ENCODE peak calls at places on chromosomes 3 and 15, in seven cellular contexts. C is IMR-90, E is H1, K is mesendoderm, M is H9, I is mesenchymal stem cell, A is trophoblast cell. U is an unnamed sample.

GRCh38 chr15:81411056-81411455 is 37.0 kb upstream of the TMC3 start:
- DNase-seq in C (no peak), E (no peak), K (peak), M (peak), I (no peak), A (no peak), U (no peak)

GRCh38 chr3:48851407-48851806 is 3.7 kb upstream of the PRKAR2A start:
- DNase-seq in C (peak), E (no peak), K (peak), M (no peak), I (peak), A (peak), U (peak)

GRCh38 chr3:132004571-132004970 is 30.2 kb downstream of the CPNE4 start:
- DNase-seq in C (no peak), E (no peak), K (no peak), M (no peak), I (no peak), A (no peak), U (no peak)

GRCh38 chr15:38895326-38896282 is 331.0 kb upstream of the RASGRP1 start:
- DNase-seq in C (peak), E (no peak), K (no peak), M (no peak), I (peak), A (no peak), U (no peak)

GRCh38 chr15:71116942-71117341 is 1.7 kb downstream of the THSD4 start:
- DNase-seq in C (no peak), E (no peak), K (no peak), M (no peak), I (no peak), A (no peak), U (no peak)

GRCh38 chr3:4994823-4995499 is 15.7 kb downstream of the BHLHE40 start:
- DNase-seq in C (peak), E (no peak), K (peak), M (no peak), I (peak), A (peak), U (no peak)

GRCh38 chr3:8962226-8962861 is 928 bp downstream of the RAD18 start:
- DNase-seq in C (peak), E (no peak), K (no peak), M (no peak), I (peak), A (no peak), U (no peak)

GRCh38 chr3:45962033-45962432 is 18.8 kb downstream of the CXCR6 start:
- DNase-seq in C (no peak), E (no peak), K (no peak), M (no peak), I (no peak), A (peak), U (no peak)

GRCh38 chr3:174822320-174822719 is 36.8 kb upstream of the NAALADL2 start:
- DNase-seq in C (no peak), E (no peak), K (no peak), M (no peak), I (no peak), A (no peak), U (no peak)

GRCh38 chr15:57541271-57541670 is 50.4 kb upstream of the MYZAP start:
- DNase-seq in C (no peak), E (no peak), K (no peak), M (no peak), I (no peak), A (no peak), U (no peak)

GRCh38 chr15:63221346-63221745 is 31.9 kb downstream of the RAB8B start:
- DNase-seq in C (peak), E (no peak), K (no peak), M (no peak), I (no peak), A (peak), U (no peak)

GRCh38 chr3:178465260-178466180 is 70.7 kb upstream of the KCNMB2 start:
- DNase-seq in C (no peak), E (no peak), K (no peak), M (no peak), I (no peak), A (no peak), U (no peak)

GRCh38 chr3:116288480-116288879 is 156.8 kb downstream of the LSAMP start:
- DNase-seq in C (peak), E (no peak), K (no peak), M (no peak), I (no peak), A (no peak), U (no peak)

GRCh38 chr15:90347666-90348065 is 4.4 kb upstream of the ZNF774 start:
- DNase-seq in C (peak), E (no peak), K (no peak), M (no peak), I (peak), A (peak), U (no peak)

GRCh38 chr3:127964053-127964452 is 49.0 kb downstream of the KBTBD12 start:
- DNase-seq in C (peak), E (no peak), K (no peak), M (no peak), I (peak), A (no peak), U (no peak)

GRCh38 chr3:43923101-43923979 is 232.6 kb downstream of the ABHD5 start:
- DNase-seq in C (no peak), E (no peak), K (no peak), M (no peak), I (no peak), A (no peak), U (no peak)

GRCh38 chr3:127682576-127682975 is 9.8 kb downstream of the ABTB1 start:
- DNase-seq in C (no peak), E (no peak), K (peak), M (peak), I (no peak), A (no peak), U (no peak)

GRCh38 chr3:170692720-170693119 is 106.8 kb upstream of the SLC7A14 start:
- DNase-seq in C (peak), E (no peak), K (no peak), M (no peak), I (no peak), A (no peak), U (no peak)

GRCh38 chr3:146873748-146874147 is 268.6 kb upstream of the PLSCR5 start:
- DNase-seq in C (no peak), E (no peak), K (no peak), M (no peak), I (no peak), A (no peak), U (no peak)

GRCh38 chr3:182284793-182285192 is 508.5 kb upstream of the ATP11B start:
- DNase-seq in C (no peak), E (peak), K (peak), M (peak), I (no peak), A (no peak), U (no peak)

GRCh38 chr3:155302476-155302875 is 9.0 kb upstream of the STRIT1 start:
- DNase-seq in C (peak), E (no peak), K (no peak), M (no peak), I (peak), A (no peak), U (no peak)

GRCh38 chr3:8581373-8581772 is 63.2 kb downstream of the SSUH2 start:
- DNase-seq in C (no peak), E (no peak), K (no peak), M (no peak), I (no peak), A (peak), U (no peak)

GRCh38 chr3:46378426-46378942 is 7.7 kb downstream of the CCR5 start:
- DNase-seq in C (peak), E (peak), K (peak), M (peak), I (peak), A (peak), U (peak)

GRCh38 chr3:134052370-134052769 is 22.6 kb upstream of the SLCO2A1 start:
- DNase-seq in C (no peak), E (no peak), K (no peak), M (no peak), I (no peak), A (no peak), U (no peak)

GRCh38 chr15:88605507-88606436 is 15.4 kb upstream of the AEN start:
- DNase-seq in C (peak), E (no peak), K (peak), M (peak), I (peak), A (peak), U (peak)

GRCh38 chr3:195512798-195513345 is 30.3 kb downstream of the PPP1R2 start:
- DNase-seq in C (no peak), E (no peak), K (no peak), M (no peak), I (peak), A (peak), U (no peak)

GRCh38 chr3:52527039-52527731 is 6.5 kb downstream of the NT5DC2 start:
- DNase-seq in C (no peak), E (no peak), K (no peak), M (no peak), I (peak), A (peak), U (no peak)

GRCh38 chr15:34049096-34049495 is 10.1 kb upstream of the AVEN start:
- DNase-seq in C (peak), E (no peak), K (peak), M (no peak), I (peak), A (peak), U (no peak)

GRCh38 chr3:54046677-54047214 is 75.6 kb upstream of the CACNA2D3 start:
- DNase-seq in C (no peak), E (no peak), K (no peak), M (no peak), I (no peak), A (no peak), U (no peak)

GRCh38 chr15:74530771-74531143 is 10.3 kb upstream of the ARID3B start:
- DNase-seq in C (no peak), E (no peak), K (no peak), M (peak), I (no peak), A (no peak), U (no peak)

GRCh38 chr3:166788936-166789335 is 591.2 kb downstream of the ZBBX start:
- DNase-seq in C (no peak), E (no peak), K (no peak), M (no peak), I (no peak), A (no peak), U (no peak)

GRCh38 chr3:60392501-60392900 is 858.8 kb downstream of the FHIT start:
- DNase-seq in C (no peak), E (no peak), K (no peak), M (no peak), I (no peak), A (peak), U (no peak)

GRCh38 chr15:69474846-69475455 is 22.3 kb downstream of the RPLP1 start:
- DNase-seq in C (peak), E (no peak), K (peak), M (no peak), I (peak), A (peak), U (no peak)

GRCh38 chr3:190306513-190307163 is 15.6 kb downstream of the CLDN1 start:
- DNase-seq in C (peak), E (no peak), K (no peak), M (no peak), I (peak), A (peak), U (no peak)

GRCh38 chr3:72485649-72486048 is 362.6 kb downstream of the SHQ1 start:
- DNase-seq in C (peak), E (no peak), K (no peak), M (no peak), I (peak), A (no peak), U (no peak)

GRCh38 chr3:195106418-195106906 is 164.5 kb downstream of the XXYLT1 start:
- DNase-seq in C (peak), E (no peak), K (peak), M (peak), I (peak), A (peak), U (peak)

GRCh38 chr3:153614563-153614962 is 452.5 kb downstream of the RAP2B start:
- DNase-seq in C (peak), E (no peak), K (no peak), M (no peak), I (peak), A (peak), U (no peak)

GRCh38 chr15:69983696-69984265 is 113.9 kb downstream of the TLE3 start:
- DNase-seq in C (no peak), E (no peak), K (no peak), M (no peak), I (no peak), A (peak), U (no peak)

GRCh38 chr3:95595416-95596075 is 1218.8 kb upstream of the EPHA6 start:
- DNase-seq in C (no peak), E (no peak), K (no peak), M (no peak), I (no peak), A (no peak), U (no peak)
- H4K8ac ChIP-seq in C (no peak), E (no peak), K (no peak), M (no peak), I (no peak), A (no peak), U (no peak)

GRCh38 chr3:160577551-160578195 is 12.3 kb upstream of the KPNA4 start:
- DNase-seq in C (peak), E (no peak), K (peak), M (no peak), I (no peak), A (no peak), U (no peak)
- H4K8ac ChIP-seq in C (no peak), E (no peak), K (no peak), M (no peak), I (no peak), A (no peak), U (no peak)

DNA sequence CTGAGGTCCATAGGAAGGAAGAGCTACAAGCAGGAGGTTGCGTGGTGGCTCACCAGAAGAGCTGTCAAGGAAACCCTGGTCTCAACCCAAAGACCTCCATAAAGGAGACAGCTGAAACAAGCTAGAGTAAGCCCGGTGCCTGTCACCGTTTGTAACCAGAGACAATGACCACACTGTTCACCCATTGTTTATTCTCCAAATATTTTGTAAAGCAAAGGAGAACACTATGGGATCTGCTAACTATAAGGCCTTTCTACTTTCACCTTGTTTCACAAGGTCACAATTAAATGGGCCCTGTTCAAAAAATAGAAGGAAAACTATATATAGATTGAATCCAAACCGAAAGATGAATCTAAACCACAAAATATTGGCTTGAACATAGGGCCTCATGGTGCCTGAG is 128.9 kb upstream of the TPRG1 start:
- DNase-seq in C (no peak), E (no peak), K (no peak), M (no peak), I (no peak), A (no peak), U (no peak)
- H4K8ac ChIP-seq in C (no peak), E (no peak), K (no peak), M (no peak), I (no peak), A (no peak), U (no peak)

DNA sequence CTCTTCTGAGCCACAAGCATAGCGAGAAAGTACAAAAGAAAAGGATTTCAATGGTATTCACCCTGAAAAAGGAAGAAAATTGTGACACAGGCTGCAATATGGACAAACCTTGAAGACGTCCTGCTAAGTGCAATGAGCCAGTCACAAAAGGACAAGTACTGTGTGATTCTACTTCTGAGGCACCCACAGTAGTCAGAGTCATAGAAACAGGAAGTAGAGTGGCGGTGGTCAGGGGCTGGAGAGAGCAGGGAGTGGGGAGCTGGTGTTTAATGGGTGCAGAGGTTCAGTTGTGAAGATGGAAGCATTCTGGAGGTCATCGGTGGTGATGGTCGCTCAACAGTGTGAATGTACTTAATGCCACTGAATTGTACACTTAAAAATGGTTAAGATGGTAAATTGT is 180.5 kb downstream of the APBA2 start:
- DNase-seq in C (no peak), E (no peak), K (no peak), M (no peak), I (no peak), A (no peak), U (no peak)
- H4K8ac ChIP-seq in C (no peak), E (no peak), K (no peak), M (no peak), I (no peak), A (no peak), U (no peak)

DNA sequence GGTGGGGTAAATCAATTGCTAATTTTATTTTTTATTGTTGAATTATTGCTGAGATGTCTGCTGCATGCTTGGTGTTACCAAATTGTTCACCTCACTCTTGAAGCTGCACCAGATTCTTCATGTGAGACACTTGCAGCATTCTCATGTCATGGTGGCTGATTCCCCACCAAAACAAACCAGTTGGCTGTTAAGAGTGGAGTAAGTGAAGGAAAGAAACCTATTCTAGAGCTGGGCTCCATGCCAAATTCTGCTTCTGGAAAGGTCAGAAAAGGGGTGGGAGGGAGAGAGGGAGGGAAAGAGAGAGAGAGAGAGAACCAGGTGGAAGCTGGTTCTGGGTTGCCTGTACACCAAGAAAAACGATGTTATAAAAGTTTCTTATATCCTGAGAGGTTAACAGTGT is 317.5 kb upstream of the THRB start:
- DNase-seq in C (no peak), E (no peak), K (no peak), M (no peak), I (no peak), A (no peak), U (no peak)
- H4K8ac ChIP-seq in C (no peak), E (no peak), K (no peak), M (no peak), I (no peak), A (no peak), U (no peak)

GRCh38 chr3:179809639-179810038 is 156.8 kb downstream of the USP13 start:
- DNase-seq in C (no peak), E (no peak), K (no peak), M (no peak), I (no peak), A (no peak), U (no peak)

GRCh38 chr3:179811321-179812095 is 158.7 kb downstream of the USP13 start:
- DNase-seq in C (peak), E (peak), K (peak), M (peak), I (peak), A (peak), U (peak)

GRCh38 chr3:179806177-179806576 is 153.3 kb downstream of the USP13 start:
- DNase-seq in C (peak), E (no peak), K (no peak), M (no peak), I (no peak), A (no peak), U (no peak)

GRCh38 chr3:179812096-179812382 is 159.2 kb downstream of the USP13 start:
- DNase-seq in C (no peak), E (no peak), K (no peak), M (no peak), I (no peak), A (no peak), U (no peak)

DNA sequence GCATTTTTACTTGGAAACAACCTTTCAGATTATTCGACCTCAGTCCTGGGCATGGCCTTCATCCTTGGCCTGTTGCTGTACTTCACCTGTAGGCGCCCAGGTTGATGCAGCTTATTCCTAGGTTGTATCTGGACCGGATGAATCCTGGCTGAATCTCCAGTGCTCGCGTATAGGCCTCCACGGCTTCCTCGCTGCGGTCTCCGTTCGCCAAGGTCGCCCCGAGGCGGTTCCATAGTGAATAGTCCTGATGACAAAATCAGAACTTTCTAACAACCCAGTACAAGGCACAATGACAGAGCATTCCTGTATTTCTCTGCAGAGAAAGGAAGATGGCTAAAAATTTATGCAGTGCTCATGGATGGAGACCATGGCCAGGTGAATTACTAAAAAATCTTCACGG is 154.7 kb downstream of the USP13 start:
- DNase-seq in C (no peak), E (no peak), K (no peak), M (no peak), I (no peak), A (no peak), U (no peak)
- H4K8ac ChIP-seq in C (no peak), E (no peak), K (no peak), M (no peak), I (no peak), A (no peak), U (no peak)

DNA sequence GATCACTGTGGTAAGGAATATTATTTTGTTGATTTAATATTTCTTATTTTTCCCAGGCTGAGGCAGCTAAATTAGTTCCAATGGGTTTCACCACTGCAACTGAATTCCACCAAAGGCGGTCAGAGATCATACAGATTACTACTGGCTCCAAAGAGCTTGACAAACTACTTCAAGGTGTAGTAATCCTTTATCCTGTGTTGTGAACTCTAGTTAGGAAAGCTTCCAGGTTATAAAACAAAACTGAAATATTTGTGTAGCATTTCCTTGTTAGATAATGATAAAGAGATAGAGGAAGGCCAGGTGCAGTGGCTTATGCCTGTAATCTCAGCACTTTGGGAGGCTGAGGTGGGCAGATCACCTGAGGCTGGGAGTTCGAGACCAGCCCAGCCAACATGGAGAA is 11.1 kb downstream of the RAD51 start:
- DNase-seq in C (no peak), E (no peak), K (no peak), M (no peak), I (no peak), A (peak), U (no peak)
- H4K8ac ChIP-seq in C (no peak), E (no peak), K (no peak), M (no peak), I (no peak), A (no peak), U (no peak)

GRCh38 chr3:42472555-42472954 is 29.9 kb upstream of the VIPR1 start:
- DNase-seq in C (no peak), E (no peak), K (no peak), M (no peak), I (no peak), A (peak), U (no peak)

GRCh38 chr3:42473083-42473932 is 29.1 kb upstream of the VIPR1 start:
- DNase-seq in C (peak), E (no peak), K (no peak), M (no peak), I (peak), A (peak), U (no peak)

GRCh38 chr3:42478830-42479229 is 23.6 kb upstream of the VIPR1 start:
- DNase-seq in C (no peak), E (no peak), K (no peak), M (no peak), I (no peak), A (no peak), U (no peak)

GRCh38 chr3:42476225-42477160 is 25.9 kb upstream of the VIPR1 start:
- DNase-seq in C (no peak), E (no peak), K (no peak), M (no peak), I (peak), A (peak), U (no peak)

GRCh38 chr3:42477696-42478095 is 24.7 kb upstream of the VIPR1 start:
- DNase-seq in C (no peak), E (no peak), K (no peak), M (no peak), I (no peak), A (no peak), U (no peak)
- H4K8ac ChIP-seq in C (no peak), E (no peak), K (no peak), M (no peak), I (no peak), A (no peak), U (no peak)

GRCh38 chr3:88707837-88708236 is 399.6 kb upstream of the EPHA3 start:
- DNase-seq in C (no peak), E (no peak), K (no peak), M (no peak), I (no peak), A (no peak), U (no peak)

GRCh38 chr3:88704316-88704715 is 403.1 kb upstream of the EPHA3 start:
- DNase-seq in C (no peak), E (no peak), K (no peak), M (no peak), I (no peak), A (no peak), U (no peak)
- H4K8ac ChIP-seq in C (no peak), E (no peak), K (no peak), M (no peak), I (no peak), A (no peak), U (no peak)

U was measured in neuronal stem cell.